ENCODE peak calls at places on chromosomes 13 and 19, in four cellular contexts. L, X, J and H are unnamed samples.

GRCh38 chr19:51417107-51417806 is at the start of gene SIGLEC10:
- DNase-seq in L (peak), J (no peak), X (no peak), H (peak)

GRCh38 chr19:18417250-18418033 is 1.8 kb upstream of the SSBP4 start:
- DNase-seq in L (no peak), J (no peak), X (peak), H (peak)

GRCh38 chr13:46577656-46578589 is 25.0 kb downstream of the LRCH1 start:
- DNase-seq in X (no peak), J (no peak), L (no peak), H (no peak)

GRCh38 chr13:54433511-54434206 is 1405.0 kb downstream of the OLFM4 start:
- DNase-seq in L (no peak), X (no peak), J (no peak), H (no peak)

GRCh38 chr13:65677906-65678305 is 1552.2 kb downstream of the PCDH9 start:
- DNase-seq in L (no peak), J (no peak), X (no peak), H (no peak)

GRCh38 chr13:110680852-110681251 is 25.1 kb downstream of the CARS2 start:
- DNase-seq in L (peak), J (peak), X (peak), H (peak)

GRCh38 chr13:43245374-43245964 is 222.1 kb downstream of the DNAJC15 start:
- DNase-seq in J (peak), L (no peak), X (no peak), H (peak)

GRCh38 chr13:113458218-113459065 is 5.2 kb upstream of the ADPRHL1 start:
- DNase-seq in J (no peak), X (peak), L (no peak), H (peak)

GRCh38 chr19:36265064-36265463 is 50.2 kb downstream of the ZNF146 start:
- DNase-seq in L (no peak), X (no peak), J (no peak), H (no peak)

GRCh38 chr13:73938375-73939070 is 195.7 kb downstream of the KLF12 start:
- DNase-seq in X (no peak), J (peak), L (no peak), H (peak)

GRCh38 chr13:73341748-73342147 is 282.9 kb downstream of the KLF5 start:
- DNase-seq in L (no peak), J (peak), X (no peak), H (peak)

GRCh38 chr19:55398200-55398947 is 9.2 kb downstream of the UBE2S start:
- DNase-seq in X (no peak), L (no peak), J (no peak), H (no peak)

GRCh38 chr13:33904431-33904830 is 86.5 kb downstream of the RFC3 start:
- DNase-seq in L (no peak), J (no peak), X (no peak), H (no peak)

GRCh38 chr13:20942938-20943518 is 40.5 kb upstream of the XPO4 start:
- DNase-seq in J (no peak), X (no peak), L (no peak), H (no peak)

GRCh38 chr13:32426981-32427851 is 714 bp downstream of the N4BP2L1 start:
- DNase-seq in L (peak), X (peak), J (no peak), H (no peak)

GRCh38 chr13:30731658-30732390 is 3.5 kb upstream of the ALOX5AP start:
- DNase-seq in L (no peak), X (no peak), J (no peak), H (no peak)

GRCh38 chr13:51916419-51916818 is 54.6 kb downstream of the CCDC70 start:
- DNase-seq in J (no peak), L (no peak), X (no peak), H (no peak)